ENCODE peak calls at places on chromosomes 13 and 19, in five cellular contexts. L, T, U, S and J are unnamed samples.

GRCh38 chr19:35124098-35125060 is 8.8 kb downstream of the FXYD3 start:
- DNase-seq in L (peak; percentile 73), T (peak; percentile 93), U (no peak), S (peak; percentile 33), J (peak; percentile 53)

GRCh38 chr13:37869756-37870488 is at the start of gene TRPC4:
- DNase-seq in L (peak; percentile 56), T (no peak), U (peak; percentile 46), S (peak; percentile 86), J (no peak)

GRCh38 chr19:51740356-51740755 is 11.3 kb downstream of the FPR1 start:
- DNase-seq in L (no peak), T (no peak), U (no peak), S (no peak), J (no peak)

GRCh38 chr19:29547981-29548380 is 22.2 kb downstream of the VSTM2B start:
- DNase-seq in L (no peak), T (no peak), U (no peak), S (no peak), J (no peak)

GRCh38 chr13:50171585-50172282 is 156.5 kb downstream of the KCNRG start:
- DNase-seq in L (no peak), T (no peak), U (no peak), S (no peak), J (no peak)

GRCh38 chr13:51926528-51926885 is 64.7 kb downstream of the CCDC70 start:
- DNase-seq in L (no peak), T (no peak), U (no peak), S (no peak), J (no peak)

GRCh38 chr19:11195169-11195568 is 2.2 kb downstream of the KANK2 start:
- DNase-seq in L (no peak), T (no peak), U (no peak), S (no peak), J (no peak)

GRCh38 chr13:98998831-98999634 is 21.2 kb upstream of the DOCK9 start:
- DNase-seq in L (no peak), T (no peak), U (no peak), S (no peak), J (no peak)

GRCh38 chr19:784541-784940 is 12.7 kb upstream of the PTBP1 start:
- DNase-seq in L (no peak), T (no peak), U (no peak), S (no peak), J (no peak)